ENCODE peak calls at places on chromosome 20, in four cellular contexts. W is PC-3; Z is heart right ventricle; R is CD8-positive, alpha-beta T cell. J is an unnamed sample.
A peak's percentile ranks its signal among the peaks of the same experiment; 100 is the strongest.

GRCh38 chr20:42173440-42173839 is 555.3 kb upstream of the CHD6 start:
- DNase-seq in Z (no peak), R (no peak), W (no peak), J (no peak)

GRCh38 chr20:63230800-63231268 is 4.9 kb upstream of the BIRC7 start:
- DNase-seq in Z (peak; percentile 58), R (no peak), W (peak; percentile 58), J (no peak)

GRCh38 chr20:41055679-41056078 is 27.1 kb downstream of the TOP1 start:
- DNase-seq in Z (no peak), W (no peak), R (no peak), J (no peak)

GRCh38 chr20:19249515-19249914 is 37.1 kb downstream of the SLC24A3 start:
- DNase-seq in Z (no peak), R (no peak), W (peak; percentile 45), J (peak; percentile 26)

GRCh38 chr20:59560588-59561227 is 43.6 kb upstream of the PHACTR3 start:
- DNase-seq in W (peak; percentile 42), Z (no peak), R (no peak), J (no peak)

GRCh38 chr20:17618673-17619013 is 48.8 kb downstream of the DSTN start:
- DNase-seq in W (no peak), Z (no peak), R (no peak), J (no peak)

GRCh38 chr20:32004963-32005362 is 5.3 kb upstream of the CCM2L start:
- DNase-seq in R (no peak), W (peak; percentile 21), Z (no peak), J (no peak)

GRCh38 chr20:38962898-38963484 is 847 bp downstream of the DHX35 start:
- DNase-seq in R (no peak), W (no peak), Z (no peak), J (no peak)

GRCh38 chr20:19205999-19206398 is 6.4 kb upstream of the SLC24A3 start:
- DNase-seq in Z (peak; percentile 81), W (peak; percentile 74), R (peak; percentile 50), J (peak; percentile 82)

GRCh38 chr20:38143646-38144554 is 21.2 kb downstream of the TGM2 start:
- DNase-seq in R (no peak), W (peak; percentile 84), Z (no peak), J (no peak)

GRCh38 chr20:41668057-41668749 is 50.0 kb upstream of the CHD6 start:
- DNase-seq in Z (no peak), W (no peak), R (no peak), J (no peak)

GRCh38 chr20:47544240-47544639 is 42.6 kb downstream of the NCOA3 start:
- DNase-seq in W (peak; percentile 56), Z (no peak), R (no peak), J (no peak)

GRCh38 chr20:48463916-48464315 is 363.9 kb downstream of the PREX1 start:
- DNase-seq in Z (no peak), R (no peak), W (peak; percentile 20), J (no peak)

GRCh38 chr20:19806806-19807691 is 49.0 kb downstream of the RIN2 start:
- DNase-seq in W (peak; percentile 71), Z (no peak), R (no peak), J (peak; percentile 40)

GRCh38 chr20:38999217-38999616 is 37.1 kb downstream of the DHX35 start:
- DNase-seq in Z (no peak), R (no peak), W (no peak), J (no peak)

DNA sequence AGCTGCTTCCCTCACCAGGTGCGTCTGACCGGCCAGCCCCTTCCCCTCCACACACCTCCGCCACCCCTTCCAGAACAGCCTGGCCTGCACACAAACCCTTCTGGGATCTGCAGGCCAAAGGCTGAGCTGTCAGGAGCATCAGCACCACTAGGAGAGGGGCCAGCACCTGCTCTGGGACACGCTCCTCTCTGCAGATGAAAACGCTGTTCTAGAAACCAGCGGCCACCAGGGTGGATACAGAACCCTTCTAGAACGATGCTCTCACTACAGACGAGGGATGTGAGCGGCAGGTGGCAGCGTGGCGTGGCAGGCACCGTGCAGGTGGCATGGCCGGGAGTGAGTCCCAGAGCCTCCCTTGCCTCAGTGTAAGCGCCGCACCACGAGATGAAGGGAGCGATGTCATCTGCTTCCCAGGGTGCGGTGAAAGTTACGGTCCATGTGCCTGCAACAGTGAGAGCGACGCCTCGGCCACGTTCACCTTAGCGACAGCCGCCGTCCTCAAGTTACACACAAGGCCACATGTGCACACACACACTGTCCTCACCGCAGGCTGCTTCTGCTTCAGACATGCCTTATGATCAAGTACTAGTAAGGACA is 53.6 kb downstream of the TAF4 start:
- DNase-seq in R (no peak), Z (no peak), W (no peak), J (no peak)
- H3K36me3 ChIP-seq in R (peaks cover 20% of the 10 kb centered on the region), Z (peaks cover 50% of the 10 kb centered on the region), W (peaks cover 15% of the 10 kb centered on the region), J (peaks cover 13% of the 10 kb centered on the region)

GRCh38 chr20:50635676-50636600 is 55.4 kb downstream of the RIPOR3 start:
- DNase-seq in W (peak; percentile 80), Z (peak; percentile 82), R (peak; percentile 13), J (peak; percentile 60)
- H3K4me3 ChIP-seq in W (peak overlapping the region; percentile 52), Z (peak overlapping the region; percentile 14), R (no peak overlapping the region), J (no peak overlapping the region)

GRCh38 chr20:51430198-51430950 is 112.1 kb downstream of the NFATC2 start:
- DNase-seq in R (no peak), Z (no peak), W (no peak), J (no peak)

GRCh38 chr20:51427625-51428291 is 114.8 kb downstream of the NFATC2 start:
- DNase-seq in Z (no peak), W (no peak), R (no peak), J (no peak)

GRCh38 chr20:51429696-51430095 is 112.8 kb downstream of the NFATC2 start:
- DNase-seq in Z (no peak), R (no peak), W (no peak), J (no peak)

GRCh38 chr20:51428451-51429143 is 113.9 kb downstream of the NFATC2 start:
- DNase-seq in Z (peak; percentile 53), R (no peak), W (no peak), J (no peak)

GRCh38 chr20:51429144-51429482 is 113.4 kb downstream of the NFATC2 start:
- DNase-seq in W (no peak), R (no peak), Z (no peak), J (no peak)
- H3K36me3 ChIP-seq in W (no peaks in the 10 kb centered on the region), R (peaks cover 37% of the 10 kb centered on the region), Z (peaks cover 12% of the 10 kb centered on the region), J (peaks cover 8% of the 10 kb centered on the region)

GRCh38 chr20:49482621-49483017 is at the start of gene KCNB1:
- DNase-seq in R (peak; percentile 3), W (peak; percentile 52), Z (peak; percentile 60), J (peak; percentile 33)

GRCh38 chr20:49483018-49483705 is 694 bp upstream of the KCNB1 start:
- DNase-seq in R (no peak), Z (no peak), W (no peak), J (no peak)

GRCh38 chr20:49483706-49484101 is 1.2 kb upstream of the KCNB1 start:
- DNase-seq in W (no peak), Z (no peak), R (no peak), J (no peak)

GRCh38 chr20:49481116-49481515 is 1.4 kb downstream of the KCNB1 start:
- DNase-seq in Z (no peak), R (no peak), W (no peak), J (no peak)

GRCh38 chr20:49482173-49482572 is 295 bp downstream of the KCNB1 start:
- DNase-seq in Z (peak; percentile 9), W (no peak), R (no peak), J (no peak)
- H3K4me3 ChIP-seq in Z (peak overlapping the region; percentile 10), W (no peak overlapping the region), R (no peak overlapping the region), J (no peak overlapping the region)

GRCh38 chr20:54000262-54000661 is 70.1 kb downstream of the BCAS1 start:
- DNase-seq in W (no peak), Z (no peak), R (no peak), J (no peak)

GRCh38 chr20:53999077-53999476 is 71.3 kb downstream of the BCAS1 start:
- DNase-seq in Z (no peak), R (no peak), W (no peak), J (no peak)

GRCh38 chr20:54002056-54002575 is 68.3 kb downstream of the BCAS1 start:
- DNase-seq in Z (no peak), W (no peak), R (no peak), J (no peak)

GRCh38 chr20:54002741-54003140 is 67.7 kb downstream of the BCAS1 start:
- DNase-seq in R (no peak), W (no peak), Z (no peak), J (no peak)

DNA sequence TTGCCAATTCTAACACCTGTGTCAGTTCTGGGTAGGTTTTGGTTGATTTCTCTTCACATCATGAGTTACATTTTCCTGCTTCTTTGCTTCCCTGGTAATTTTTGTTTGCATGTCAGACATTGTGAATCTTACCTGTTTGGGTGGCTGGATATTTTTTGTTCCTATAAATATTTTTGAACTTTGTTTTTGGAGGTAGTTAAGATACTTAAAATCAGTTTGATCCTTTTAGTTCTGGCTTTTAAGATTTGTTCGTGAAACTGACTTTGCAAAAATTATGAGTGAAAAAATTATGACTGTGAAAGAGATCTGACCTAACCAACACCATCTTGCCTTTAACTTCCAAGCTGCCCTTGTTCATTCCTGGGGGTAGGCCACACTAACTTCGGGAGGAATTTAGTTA is 69.5 kb downstream of the BCAS1 start:
- DNase-seq in W (no peak), Z (no peak), R (no peak), J (no peak)
- H3K36me3 ChIP-seq in W (no peaks in the 10 kb centered on the region), Z (no peaks in the 10 kb centered on the region), R (no peaks in the 10 kb centered on the region), J (no peaks in the 10 kb centered on the region)

GRCh38 chr20:9262653-9263194 is 193.8 kb downstream of the PLCB4 start:
- DNase-seq in Z (no peak), R (no peak), W (no peak), J (no peak)
- H3K4me3 ChIP-seq in Z (peak overlapping the region; percentile 25), R (no peak overlapping the region), W (no peak overlapping the region), J (no peak overlapping the region)

DNA sequence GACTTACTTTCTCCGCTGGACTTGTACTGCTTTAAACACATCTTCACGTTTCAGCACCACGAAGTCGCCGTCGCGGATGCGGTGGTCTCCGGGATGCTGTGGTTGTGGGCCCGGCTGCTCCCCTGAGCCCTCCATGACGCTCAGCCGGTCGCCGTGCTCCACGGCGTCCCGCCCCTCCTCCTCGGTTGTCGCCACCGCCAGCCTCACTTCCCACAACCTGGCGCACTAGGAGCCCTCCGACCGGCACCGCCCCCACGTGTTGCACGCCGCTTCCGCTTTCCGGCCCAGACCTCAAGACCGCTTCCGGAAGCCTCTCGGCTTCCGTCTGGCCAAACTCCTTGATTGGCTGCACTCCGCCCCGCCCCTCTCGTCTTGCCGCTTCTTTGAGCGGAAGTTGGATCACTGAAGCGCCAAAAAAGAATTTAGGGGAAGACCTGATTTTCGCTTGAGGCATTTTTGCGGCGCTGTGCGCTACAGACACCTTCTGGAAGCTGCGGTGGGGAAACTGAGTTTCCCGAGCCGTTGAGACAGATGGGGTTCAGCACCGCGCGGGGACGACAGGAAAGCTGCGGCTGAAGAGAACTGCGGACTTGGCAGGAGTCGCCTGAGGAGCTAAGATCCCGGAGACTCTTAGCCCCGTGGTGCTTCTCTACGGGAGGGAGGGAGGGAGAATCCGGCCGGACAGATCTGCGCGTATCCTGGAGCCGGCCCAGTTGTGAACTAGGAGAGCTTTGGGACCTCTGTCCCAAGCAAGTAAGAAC is at the start of the genes MCM8 and TRMT6:
- DNase-seq in R (peak; percentile 94), W (peak; percentile 99), Z (peak; percentile 95), J (peak; percentile 97)
- H3K36me3 ChIP-seq in R (peaks cover 11% of the 10 kb centered on the region), W (peaks cover 48% of the 10 kb centered on the region), Z (peaks cover 43% of the 10 kb centered on the region), J (peaks cover 8% of the 10 kb centered on the region)

GRCh38 chr20:46119547-46119946 is 1.4 kb downstream of the CD40 start:
- DNase-seq in Z (no peak), R (no peak), W (no peak), J (no peak)
- H3K4me3 ChIP-seq in Z (peak overlapping the region; percentile 71), R (no peak overlapping the region), W (no peak overlapping the region), J (no peak overlapping the region)